ENCODE peak calls at places on chromosomes 7 and 10, in six cellular contexts. P, R, J, M, K and S are unnamed samples.

GRCh38 chr7:47428052-47428779 is 153.7 kb downstream of the TNS3 start:
- DNase-seq in J (no peak), M (no peak), R (no peak), K (no peak), P (no peak), S (no peak)

GRCh38 chr10:110496553-110497437 is 912 bp upstream of the DUSP5 start:
- DNase-seq in K (no peak), R (no peak), M (no peak), P (no peak), J (no peak), S (no peak)

GRCh38 chr7:142872106-142872675 is 13.4 kb downstream of the TRPV6 start:
- DNase-seq in R (no peak), J (no peak), M (no peak), K (no peak), P (no peak), S (peak)

GRCh38 chr7:128835790-128836641 is 5.8 kb downstream of the FLNC start:
- DNase-seq in M (no peak), P (no peak), K (no peak), R (no peak), J (no peak), S (no peak)

GRCh38 chr10:104735036-104735435 is 93.9 kb downstream of the SORCS3 start:
- DNase-seq in P (no peak), R (peak), M (no peak), K (no peak), J (no peak), S (no peak)

GRCh38 chr10:132499367-132499685 is 38.3 kb upstream of the INPP5A start:
- DNase-seq in M (no peak), K (no peak), J (no peak), P (no peak), R (no peak), S (no peak)

GRCh38 chr7:92875719-92876118 is 39.3 kb upstream of the CDK6 start:
- DNase-seq in R (no peak), M (no peak), K (no peak), J (no peak), P (no peak), S (no peak)

GRCh38 chr10:62699148-62699547 is 105.4 kb upstream of the ADO start:
- DNase-seq in J (no peak), M (no peak), K (no peak), R (no peak), P (no peak), S (no peak)

GRCh38 chr7:19707240-19707639 is 1.6 kb downstream of the POLR1F start:
- DNase-seq in K (peak), P (no peak), J (no peak), R (no peak), M (peak), S (peak)

GRCh38 chr10:89633484-89633883 is 11.6 kb downstream of the PANK1 start:
- DNase-seq in P (no peak), K (no peak), R (no peak), J (peak), M (peak), S (no peak)

GRCh38 chr7:155979994-155980393 is 167.7 kb upstream of the SHH start:
- DNase-seq in P (no peak), J (no peak), R (no peak), M (no peak), K (no peak), S (no peak)

GRCh38 chr7:155800741-155801267 is 11.5 kb downstream of the SHH start:
- DNase-seq in K (no peak), R (no peak), M (peak), J (no peak), P (no peak), S (no peak)

GRCh38 chr10:76270464-76270863 is 839.0 kb downstream of the LRMDA start:
- DNase-seq in R (no peak), P (no peak), K (no peak), J (no peak), M (no peak), S (peak)

GRCh38 chr10:84902549-84902948 is 574.2 kb downstream of the CCSER2 start:
- DNase-seq in J (no peak), M (no peak), P (no peak), R (no peak), K (no peak), S (no peak)

GRCh38 chr10:84903320-84903719 is 574.9 kb downstream of the CCSER2 start:
- DNase-seq in J (no peak), M (no peak), R (no peak), P (no peak), K (no peak), S (no peak)

GRCh38 chr10:84896909-84897308 is 568.5 kb downstream of the CCSER2 start:
- DNase-seq in M (no peak), J (no peak), K (no peak), P (no peak), R (no peak), S (no peak)

GRCh38 chr10:84901885-84902284 is 573.5 kb downstream of the CCSER2 start:
- DNase-seq in M (no peak), K (no peak), P (no peak), R (no peak), J (no peak), S (no peak)

DNA sequence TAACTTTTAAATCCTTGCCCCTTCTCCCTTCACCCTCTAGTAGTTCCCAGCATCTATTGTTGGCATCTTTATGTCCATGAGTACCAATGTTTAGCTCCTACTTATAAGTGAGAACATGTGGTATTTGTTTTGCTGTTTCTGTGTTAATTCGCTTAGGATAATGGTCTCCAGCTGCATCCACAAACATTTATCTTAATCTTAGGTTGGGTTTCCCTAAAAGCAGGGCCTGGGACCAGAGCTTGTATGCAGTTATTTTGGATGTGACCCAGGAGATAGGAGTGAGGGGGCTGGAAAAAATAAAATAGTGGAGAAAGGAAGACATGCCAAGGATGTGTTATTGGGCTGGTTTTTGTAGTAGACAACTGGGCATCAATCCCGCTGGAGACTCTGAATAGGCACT is 571.8 kb downstream of the CCSER2 start:
- DNase-seq in P (no peak), K (no peak), R (no peak), M (no peak), J (no peak), S (no peak)
- TF ChIP-seq MAX in P (no peak), K (no peak), R (no peak), M (no peak), J (no peak), S (no peak)

DNA sequence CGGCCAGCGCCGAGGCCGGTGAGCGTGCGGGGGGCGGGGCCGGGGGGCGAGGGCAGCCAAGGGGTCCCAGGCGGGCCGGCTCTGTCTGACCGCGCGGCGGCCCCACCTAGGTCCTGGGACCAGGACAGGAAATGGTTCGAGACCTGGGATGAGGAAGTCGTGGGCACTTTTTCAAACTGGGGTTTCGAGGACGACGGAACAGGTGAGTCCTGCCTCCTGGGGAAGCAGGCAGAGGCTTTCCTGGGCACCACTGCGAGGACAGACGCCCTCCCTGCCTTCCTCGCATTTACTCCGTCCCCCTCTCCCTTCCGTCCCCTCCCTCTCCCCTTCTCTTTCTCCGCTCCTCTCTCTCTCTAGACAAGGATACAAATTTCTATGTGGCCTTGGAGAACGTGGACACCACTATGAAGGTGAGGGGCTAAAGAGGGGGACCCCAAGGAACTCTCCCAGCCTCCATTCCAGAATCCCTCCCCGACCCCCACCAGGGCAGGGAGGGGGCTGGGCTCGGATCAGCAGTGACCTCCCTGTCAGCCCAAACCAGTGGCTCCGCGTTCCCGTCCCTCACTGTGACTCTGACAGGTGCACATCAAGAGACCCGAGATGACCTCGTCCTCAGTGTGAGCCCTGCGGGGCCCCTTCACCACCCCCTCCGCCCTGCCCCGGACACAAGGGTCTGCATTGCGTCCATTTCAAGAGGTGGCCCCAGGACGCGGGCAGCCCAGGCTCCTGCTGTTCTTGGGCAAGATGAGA is 2.6 kb upstream of the MUC12 start:
- DNase-seq in P (no peak), J (no peak), K (peak), R (peak), M (no peak), S (no peak)
- TF ChIP-seq POLR2A in P (no peak), J (no peak), K (no peak), R (no peak), M (no peak), S (no peak)

DNA sequence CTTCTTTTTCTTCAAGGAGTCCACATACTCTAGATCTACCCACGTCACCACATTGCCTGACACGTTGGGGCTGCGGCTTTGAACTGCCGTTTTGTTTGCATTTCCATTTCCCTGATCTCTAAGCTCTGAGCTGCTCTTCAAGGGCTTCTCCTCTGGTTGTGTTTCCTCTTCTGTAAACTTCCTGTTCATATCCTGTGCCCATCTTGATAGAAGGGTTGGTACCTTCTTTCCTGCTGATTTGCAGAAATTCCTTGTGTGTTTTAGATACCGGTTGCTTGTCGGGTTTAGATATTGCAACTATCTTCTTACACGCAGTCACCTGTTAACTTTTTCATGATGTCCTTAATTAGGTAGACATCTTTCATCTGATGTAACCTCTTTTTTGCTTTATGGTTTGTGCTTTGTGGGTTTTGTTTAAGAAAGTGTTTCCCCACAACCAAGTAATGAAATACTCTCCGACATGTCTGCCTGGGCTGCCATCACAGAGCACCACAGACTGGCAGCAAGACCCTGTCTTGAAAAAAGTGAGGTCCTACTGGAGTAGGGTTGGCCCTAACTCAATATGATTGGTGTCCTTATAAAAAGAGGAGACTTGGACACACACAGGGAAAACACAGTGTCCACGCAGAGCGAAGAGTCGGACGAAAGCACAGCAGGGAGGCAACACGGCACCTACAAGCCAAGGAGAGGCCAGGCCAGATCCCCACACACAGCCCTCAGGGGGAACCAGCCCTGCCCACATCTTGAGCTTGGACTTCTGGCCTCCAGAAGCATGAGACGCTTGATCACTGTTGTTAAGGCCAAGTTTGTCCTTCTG is 99.1 kb upstream of the PDGFA start:
- DNase-seq in R (no peak), P (no peak), M (peak), J (no peak), K (no peak), S (peak)
- TF ChIP-seq MAX in R (no peak), P (no peak), M (peak), J (no peak), K (no peak), S (no peak)

DNA sequence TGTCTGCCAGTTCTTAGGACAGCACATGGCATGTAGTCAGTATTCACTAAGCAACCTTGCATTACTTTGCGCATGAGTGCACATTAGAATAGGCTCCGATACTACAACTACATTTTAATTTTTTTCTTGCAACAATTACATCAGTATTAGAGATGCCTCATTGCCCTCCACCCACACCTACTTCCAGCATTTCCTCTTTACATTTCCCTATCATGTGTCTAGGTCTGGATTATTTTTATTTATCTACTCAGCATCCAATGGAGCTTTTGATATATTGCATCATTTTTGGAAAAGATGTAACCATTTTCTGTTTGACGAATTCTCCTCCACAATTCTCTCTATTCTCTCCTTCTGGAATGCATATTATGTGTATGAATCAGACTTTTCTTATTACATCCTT is 258.2 kb upstream of the GLI3 start:
- DNase-seq in J (no peak), R (no peak), M (no peak), P (no peak), K (no peak), S (no peak)
- TF ChIP-seq POLR2A in J (no peak), R (no peak), M (no peak), P (no peak), K (no peak), S (no peak)

DNA sequence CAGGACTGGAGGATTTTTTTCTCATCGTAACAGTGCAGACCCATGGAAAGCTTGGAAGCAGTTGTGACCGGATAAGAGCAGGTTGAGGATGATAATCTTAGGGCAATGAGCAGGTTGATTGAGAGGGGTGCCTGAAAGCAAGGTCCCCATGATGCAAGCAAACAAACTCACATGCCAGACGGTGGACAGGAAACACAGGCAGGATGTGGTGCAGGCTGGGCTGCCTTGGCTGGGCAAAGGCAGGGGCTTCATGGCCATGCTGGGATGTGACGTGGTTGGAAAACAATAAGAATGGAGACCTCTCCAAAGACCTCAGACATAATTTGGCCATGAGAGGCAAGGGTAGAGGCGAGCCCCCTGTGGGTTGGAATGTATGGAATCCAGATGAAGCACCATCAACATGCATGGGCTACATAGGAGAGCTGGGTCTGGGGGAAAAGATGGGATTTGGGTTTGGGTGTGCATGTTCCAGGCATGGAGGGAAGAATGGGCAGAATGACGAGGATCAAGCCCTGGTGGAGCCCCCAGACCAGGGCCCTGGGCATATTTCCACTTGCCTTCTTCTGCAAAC is 58.3 kb downstream of the IKZF1 start:
- DNase-seq in J (no peak), K (no peak), R (no peak), P (no peak), M (no peak), S (peak)
- TF ChIP-seq MAX in J (no peak), K (no peak), R (no peak), P (no peak), M (no peak), S (peak)

GRCh38 chr7:2558620-2559282 is at the start of gene IQCE:
- DNase-seq in R (peak), P (peak), M (peak), J (peak), K (peak), S (peak)
- TF ChIP-seq POLR2A in R (no peak), P (no peak), M (no peak), J (peak), K (no peak), S (no peak)

DNA sequence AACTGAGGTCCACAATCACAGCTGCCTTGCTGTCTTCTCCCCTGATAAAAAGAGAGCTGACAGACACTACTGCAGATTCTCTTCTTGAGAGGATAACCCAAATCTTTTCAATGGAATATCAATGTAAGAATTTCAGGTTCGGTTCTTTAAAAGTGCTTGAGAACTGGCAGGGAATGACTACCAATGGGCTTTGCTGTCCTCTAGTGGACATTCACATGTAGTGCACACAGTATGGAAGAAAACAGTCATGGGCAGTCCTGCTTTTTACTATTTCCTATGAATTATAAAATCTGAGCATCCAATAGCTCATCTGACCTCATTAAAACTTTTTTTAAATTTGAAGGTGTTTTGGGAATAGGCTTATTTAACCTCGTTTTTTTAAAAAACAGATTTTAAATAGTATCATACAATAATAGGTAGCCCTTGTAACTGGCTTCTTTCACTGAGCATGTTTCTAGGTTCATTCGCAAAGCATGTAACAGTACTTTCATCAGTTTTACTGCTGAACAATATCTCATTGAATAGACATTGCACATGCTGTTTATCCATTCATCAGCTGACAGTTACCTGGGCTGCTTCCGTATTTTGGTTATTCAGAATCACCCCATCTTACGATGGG is 18.3 kb downstream of the FZD9 start:
- DNase-seq in P (peak), M (peak), J (peak), R (no peak), K (peak), S (peak)
- TF ChIP-seq MAX in P (no peak), M (no peak), J (no peak), R (no peak), K (no peak), S (no peak)

DNA sequence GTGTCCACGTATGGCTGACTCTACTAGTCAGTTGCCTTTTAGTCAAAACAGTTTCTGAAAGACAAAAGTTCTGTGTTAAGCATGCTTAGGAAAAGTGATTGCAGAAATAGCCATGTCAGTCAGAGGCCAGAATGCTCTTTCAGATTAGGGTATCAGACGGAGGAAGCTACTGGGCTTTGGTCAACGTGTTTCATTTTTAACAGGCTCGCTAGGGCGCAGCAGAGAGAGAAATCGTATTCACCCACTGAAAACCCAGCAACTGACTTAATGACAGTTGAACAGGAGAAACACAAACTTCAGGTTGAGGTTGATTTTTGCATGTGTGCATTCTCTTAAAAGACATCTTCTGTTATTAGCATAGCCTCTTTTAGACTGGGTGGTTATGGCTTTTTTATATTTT is 322.6 kb upstream of the KIAA1217 start:
- DNase-seq in K (no peak), R (no peak), J (peak), M (peak), P (no peak), S (no peak)
- TF ChIP-seq POLR2A in K (no peak), R (no peak), J (no peak), M (no peak), P (no peak), S (no peak)

GRCh38 chr10:3785251-3785848 is 341 bp upstream of the KLF6 start:
- DNase-seq in R (peak), K (peak), M (peak), P (peak), J (peak), S (peak)
- TF ChIP-seq MAX in R (no peak), K (no peak), M (peak), P (peak), J (peak), S (no peak)